ENCODE peak calls at places on chromosomes 4 and X, in nine cellular contexts. One of them, this sample, is unnamed.
A peak's percentile ranks its signal among the peaks of the same experiment; 100 is the strongest.

GRCh38 chrX:105975382-105975781 is 63.1 kb downstream of the SERPINA7 start:
- DNase-seq in SW480: peak; percentile 4
- DNase-seq in astrocyte of the spinal cord: peak; percentile 14
- DNase-seq in activated T-cell treated with anti-CD3 and anti-CD28 coated beads for 1 hour: no peak
- DNase-seq in HEK293T: no peak
- DNase-seq in activated CD8-positive, alpha-beta memory T cell treated with anti-CD3 and anti-CD28 coated beads for 1 hour: no peak
- DNase-seq in NCI-H187: no peak
- DNase-seq in B cell: no peak
- DNase-seq in KBM-7: no peak
- DNase-seq in this sample: peak; percentile 1

GRCh38 chr4:14234330-14234729 is 606.8 kb upstream of the BOD1L1 start:
- DNase-seq in SW480: no peak
- DNase-seq in astrocyte of the spinal cord: no peak
- DNase-seq in activated T-cell treated with anti-CD3 and anti-CD28 coated beads for 1 hour: no peak
- DNase-seq in HEK293T: no peak
- DNase-seq in activated CD8-positive, alpha-beta memory T cell treated with anti-CD3 and anti-CD28 coated beads for 1 hour: no peak
- DNase-seq in NCI-H187: no peak
- DNase-seq in B cell: no peak
- DNase-seq in KBM-7: no peak
- DNase-seq in this sample: no peak

GRCh38 chr4:169099775-169100180 is 89.7 kb upstream of the CBR4 start:
- DNase-seq in SW480: no peak
- DNase-seq in astrocyte of the spinal cord: peak; percentile 93
- DNase-seq in activated T-cell treated with anti-CD3 and anti-CD28 coated beads for 1 hour: no peak
- DNase-seq in HEK293T: no peak
- DNase-seq in activated CD8-positive, alpha-beta memory T cell treated with anti-CD3 and anti-CD28 coated beads for 1 hour: no peak
- DNase-seq in NCI-H187: no peak
- DNase-seq in B cell: no peak
- DNase-seq in KBM-7: no peak
- DNase-seq in this sample: no peak

GRCh38 chr4:61442936-61443335 is 242.8 kb downstream of the ADGRL3 start:
- DNase-seq in SW480: no peak
- DNase-seq in astrocyte of the spinal cord: no peak
- DNase-seq in activated T-cell treated with anti-CD3 and anti-CD28 coated beads for 1 hour: no peak
- DNase-seq in HEK293T: no peak
- DNase-seq in activated CD8-positive, alpha-beta memory T cell treated with anti-CD3 and anti-CD28 coated beads for 1 hour: no peak
- DNase-seq in NCI-H187: no peak
- DNase-seq in B cell: no peak
- DNase-seq in KBM-7: no peak
- DNase-seq in this sample: no peak

GRCh38 chr4:26945794-26946193 is 85.2 kb downstream of the STIM2 start:
- DNase-seq in SW480: no peak
- DNase-seq in astrocyte of the spinal cord: no peak
- DNase-seq in activated T-cell treated with anti-CD3 and anti-CD28 coated beads for 1 hour: no peak
- DNase-seq in HEK293T: no peak
- DNase-seq in activated CD8-positive, alpha-beta memory T cell treated with anti-CD3 and anti-CD28 coated beads for 1 hour: no peak
- DNase-seq in NCI-H187: no peak
- DNase-seq in B cell: no peak
- DNase-seq in KBM-7: no peak
- DNase-seq in this sample: no peak

GRCh38 chrX:18422886-18423285 is 2.5 kb upstream of the CDKL5 start:
- DNase-seq in SW480: no peak
- DNase-seq in astrocyte of the spinal cord: no peak
- DNase-seq in activated T-cell treated with anti-CD3 and anti-CD28 coated beads for 1 hour: no peak
- DNase-seq in HEK293T: no peak
- DNase-seq in activated CD8-positive, alpha-beta memory T cell treated with anti-CD3 and anti-CD28 coated beads for 1 hour: no peak
- DNase-seq in NCI-H187: no peak
- DNase-seq in B cell: no peak
- DNase-seq in KBM-7: no peak
- DNase-seq in this sample: no peak

GRCh38 chr4:125433453-125433852 is 118.7 kb downstream of the FAT4 start:
- DNase-seq in SW480: no peak
- DNase-seq in astrocyte of the spinal cord: peak; percentile 58
- DNase-seq in activated T-cell treated with anti-CD3 and anti-CD28 coated beads for 1 hour: no peak
- DNase-seq in HEK293T: no peak
- DNase-seq in activated CD8-positive, alpha-beta memory T cell treated with anti-CD3 and anti-CD28 coated beads for 1 hour: no peak
- DNase-seq in NCI-H187: no peak
- DNase-seq in B cell: no peak
- DNase-seq in KBM-7: no peak
- DNase-seq in this sample: no peak

GRCh38 chr4:56187601-56188177 is 199.6 kb downstream of the AASDH start:
- DNase-seq in SW480: no peak
- DNase-seq in astrocyte of the spinal cord: no peak
- DNase-seq in activated T-cell treated with anti-CD3 and anti-CD28 coated beads for 1 hour: no peak
- DNase-seq in HEK293T: no peak
- DNase-seq in activated CD8-positive, alpha-beta memory T cell treated with anti-CD3 and anti-CD28 coated beads for 1 hour: no peak
- DNase-seq in NCI-H187: no peak
- DNase-seq in B cell: no peak
- DNase-seq in KBM-7: no peak
- DNase-seq in this sample: no peak

GRCh38 chr4:183146478-183146877 is 47.4 kb downstream of the WWC2 start:
- DNase-seq in SW480: peak; percentile 79
- DNase-seq in astrocyte of the spinal cord: no peak
- DNase-seq in activated T-cell treated with anti-CD3 and anti-CD28 coated beads for 1 hour: no peak
- DNase-seq in HEK293T: no peak
- DNase-seq in activated CD8-positive, alpha-beta memory T cell treated with anti-CD3 and anti-CD28 coated beads for 1 hour: no peak
- DNase-seq in NCI-H187: no peak
- DNase-seq in B cell: no peak
- DNase-seq in KBM-7: no peak
- DNase-seq in this sample: no peak

GRCh38 chrX:39196192-39197102 is 395.2 kb downstream of the MID1IP1 start:
- DNase-seq in SW480: peak; percentile 81
- DNase-seq in astrocyte of the spinal cord: peak; percentile 59
- DNase-seq in activated T-cell treated with anti-CD3 and anti-CD28 coated beads for 1 hour: no peak
- DNase-seq in HEK293T: no peak
- DNase-seq in activated CD8-positive, alpha-beta memory T cell treated with anti-CD3 and anti-CD28 coated beads for 1 hour: peak; percentile 10
- DNase-seq in NCI-H187: no peak
- DNase-seq in B cell: peak; percentile 23
- DNase-seq in KBM-7: peak; percentile 86
- DNase-seq in this sample: no peak

GRCh38 chr4:24690436-24690835 is 104.9 kb upstream of the SOD3 start:
- DNase-seq in SW480: no peak
- DNase-seq in astrocyte of the spinal cord: no peak
- DNase-seq in activated T-cell treated with anti-CD3 and anti-CD28 coated beads for 1 hour: no peak
- DNase-seq in HEK293T: no peak
- DNase-seq in activated CD8-positive, alpha-beta memory T cell treated with anti-CD3 and anti-CD28 coated beads for 1 hour: no peak
- DNase-seq in NCI-H187: no peak
- DNase-seq in B cell: no peak
- DNase-seq in KBM-7: no peak
- DNase-seq in this sample: no peak

GRCh38 chrX:78517124-78517523 is 142.0 kb downstream of the RTL3 start:
- DNase-seq in SW480: peak; percentile 3
- DNase-seq in astrocyte of the spinal cord: peak; percentile 33
- DNase-seq in activated T-cell treated with anti-CD3 and anti-CD28 coated beads for 1 hour: peak; percentile 12
- DNase-seq in HEK293T: no peak
- DNase-seq in activated CD8-positive, alpha-beta memory T cell treated with anti-CD3 and anti-CD28 coated beads for 1 hour: peak; percentile 17
- DNase-seq in NCI-H187: no peak
- DNase-seq in B cell: no peak
- DNase-seq in KBM-7: peak; percentile 52
- DNase-seq in this sample: no peak

GRCh38 chr4:79935264-79935663 is 137.8 kb downstream of the ANTXR2 start:
- DNase-seq in SW480: no peak
- DNase-seq in astrocyte of the spinal cord: no peak
- DNase-seq in activated T-cell treated with anti-CD3 and anti-CD28 coated beads for 1 hour: no peak
- DNase-seq in HEK293T: no peak
- DNase-seq in activated CD8-positive, alpha-beta memory T cell treated with anti-CD3 and anti-CD28 coated beads for 1 hour: no peak
- DNase-seq in NCI-H187: no peak
- DNase-seq in B cell: no peak
- DNase-seq in KBM-7: no peak
- DNase-seq in this sample: no peak

GRCh38 chr4:47373174-47373573 is 90.3 kb downstream of the COMMD8 start:
- DNase-seq in SW480: no peak
- DNase-seq in astrocyte of the spinal cord: no peak
- DNase-seq in activated T-cell treated with anti-CD3 and anti-CD28 coated beads for 1 hour: no peak
- DNase-seq in HEK293T: no peak
- DNase-seq in activated CD8-positive, alpha-beta memory T cell treated with anti-CD3 and anti-CD28 coated beads for 1 hour: no peak
- DNase-seq in NCI-H187: no peak
- DNase-seq in B cell: no peak
- DNase-seq in KBM-7: no peak
- DNase-seq in this sample: no peak

GRCh38 chr4:7956306-7957112 is 16.8 kb upstream of the AFAP1 start:
- DNase-seq in SW480: peak; percentile 25
- DNase-seq in astrocyte of the spinal cord: peak; percentile 70
- DNase-seq in activated T-cell treated with anti-CD3 and anti-CD28 coated beads for 1 hour: no peak
- DNase-seq in HEK293T: no peak
- DNase-seq in activated CD8-positive, alpha-beta memory T cell treated with anti-CD3 and anti-CD28 coated beads for 1 hour: no peak
- DNase-seq in NCI-H187: no peak
- DNase-seq in B cell: no peak
- DNase-seq in KBM-7: no peak
- DNase-seq in this sample: no peak

GRCh38 chrX:114842181-114842580 is 175.2 kb downstream of the IL13RA2 start:
- DNase-seq in SW480: no peak
- DNase-seq in astrocyte of the spinal cord: no peak
- DNase-seq in activated T-cell treated with anti-CD3 and anti-CD28 coated beads for 1 hour: no peak
- DNase-seq in HEK293T: no peak
- DNase-seq in activated CD8-positive, alpha-beta memory T cell treated with anti-CD3 and anti-CD28 coated beads for 1 hour: no peak
- DNase-seq in NCI-H187: no peak
- DNase-seq in B cell: no peak
- DNase-seq in KBM-7: no peak
- DNase-seq in this sample: no peak

GRCh38 chr4:81594495-81595169 is 122.9 kb upstream of the RASGEF1B start:
- DNase-seq in SW480: no peak
- DNase-seq in astrocyte of the spinal cord: no peak
- DNase-seq in activated T-cell treated with anti-CD3 and anti-CD28 coated beads for 1 hour: no peak
- DNase-seq in HEK293T: no peak
- DNase-seq in activated CD8-positive, alpha-beta memory T cell treated with anti-CD3 and anti-CD28 coated beads for 1 hour: no peak
- DNase-seq in NCI-H187: no peak
- DNase-seq in B cell: no peak
- DNase-seq in KBM-7: no peak
- DNase-seq in this sample: no peak

GRCh38 chr4:91894006-91894405 is 409.8 kb upstream of the GRID2 start:
- DNase-seq in SW480: no peak
- DNase-seq in astrocyte of the spinal cord: no peak
- DNase-seq in activated T-cell treated with anti-CD3 and anti-CD28 coated beads for 1 hour: no peak
- DNase-seq in HEK293T: no peak
- DNase-seq in activated CD8-positive, alpha-beta memory T cell treated with anti-CD3 and anti-CD28 coated beads for 1 hour: no peak
- DNase-seq in NCI-H187: no peak
- DNase-seq in B cell: no peak
- DNase-seq in KBM-7: no peak
- DNase-seq in this sample: no peak

GRCh38 chr4:106034751-106035150 is 139.5 kb downstream of the NPNT start:
- DNase-seq in SW480: no peak
- DNase-seq in astrocyte of the spinal cord: no peak
- DNase-seq in activated T-cell treated with anti-CD3 and anti-CD28 coated beads for 1 hour: no peak
- DNase-seq in HEK293T: no peak
- DNase-seq in activated CD8-positive, alpha-beta memory T cell treated with anti-CD3 and anti-CD28 coated beads for 1 hour: no peak
- DNase-seq in NCI-H187: no peak
- DNase-seq in B cell: no peak
- DNase-seq in KBM-7: no peak
- DNase-seq in this sample: no peak

GRCh38 chr4:161577604-161578301 is 586.0 kb downstream of the FSTL5 start:
- DNase-seq in SW480: peak; percentile 1
- DNase-seq in astrocyte of the spinal cord: peak; percentile 83
- DNase-seq in activated T-cell treated with anti-CD3 and anti-CD28 coated beads for 1 hour: no peak
- DNase-seq in HEK293T: peak; percentile 7
- DNase-seq in activated CD8-positive, alpha-beta memory T cell treated with anti-CD3 and anti-CD28 coated beads for 1 hour: no peak
- DNase-seq in NCI-H187: no peak
- DNase-seq in B cell: no peak
- DNase-seq in KBM-7: no peak
- DNase-seq in this sample: no peak

GRCh38 chr4:140296335-140296753 is 77.1 kb upstream of the SCOC start:
- DNase-seq in SW480: peak; percentile 70
- DNase-seq in astrocyte of the spinal cord: peak; percentile 78
- DNase-seq in activated T-cell treated with anti-CD3 and anti-CD28 coated beads for 1 hour: no peak
- DNase-seq in HEK293T: peak; percentile 42
- DNase-seq in activated CD8-positive, alpha-beta memory T cell treated with anti-CD3 and anti-CD28 coated beads for 1 hour: no peak
- DNase-seq in NCI-H187: peak; percentile 30
- DNase-seq in B cell: no peak
- DNase-seq in KBM-7: no peak
- DNase-seq in this sample: no peak

GRCh38 chr4:113747949-113748348 is 13.6 kb downstream of the CAMK2D start:
- DNase-seq in SW480: no peak
- DNase-seq in astrocyte of the spinal cord: no peak
- DNase-seq in activated T-cell treated with anti-CD3 and anti-CD28 coated beads for 1 hour: no peak
- DNase-seq in HEK293T: no peak
- DNase-seq in activated CD8-positive, alpha-beta memory T cell treated with anti-CD3 and anti-CD28 coated beads for 1 hour: no peak
- DNase-seq in NCI-H187: no peak
- DNase-seq in B cell: no peak
- DNase-seq in KBM-7: no peak
- DNase-seq in this sample: no peak

GRCh38 chr4:142656178-142656577 is 189.9 kb downstream of the INPP4B start:
- DNase-seq in SW480: no peak
- DNase-seq in astrocyte of the spinal cord: peak; percentile 37
- DNase-seq in activated T-cell treated with anti-CD3 and anti-CD28 coated beads for 1 hour: peak; percentile 3
- DNase-seq in HEK293T: no peak
- DNase-seq in activated CD8-positive, alpha-beta memory T cell treated with anti-CD3 and anti-CD28 coated beads for 1 hour: no peak
- DNase-seq in NCI-H187: no peak
- DNase-seq in B cell: no peak
- DNase-seq in KBM-7: peak; percentile 24
- DNase-seq in this sample: peak; percentile 24

GRCh38 chr4:141807501-141807900 is 171.1 kb downstream of the IL15 start:
- DNase-seq in SW480: no peak
- DNase-seq in astrocyte of the spinal cord: no peak
- DNase-seq in activated T-cell treated with anti-CD3 and anti-CD28 coated beads for 1 hour: no peak
- DNase-seq in HEK293T: no peak
- DNase-seq in activated CD8-positive, alpha-beta memory T cell treated with anti-CD3 and anti-CD28 coated beads for 1 hour: no peak
- DNase-seq in NCI-H187: no peak
- DNase-seq in B cell: no peak
- DNase-seq in KBM-7: no peak
- DNase-seq in this sample: no peak

GRCh38 chr4:130288576-130288975 is 1192.6 kb downstream of the C4orf33 start:
- DNase-seq in SW480: no peak
- DNase-seq in astrocyte of the spinal cord: no peak
- DNase-seq in activated T-cell treated with anti-CD3 and anti-CD28 coated beads for 1 hour: no peak
- DNase-seq in HEK293T: no peak
- DNase-seq in activated CD8-positive, alpha-beta memory T cell treated with anti-CD3 and anti-CD28 coated beads for 1 hour: no peak
- DNase-seq in NCI-H187: no peak
- DNase-seq in B cell: no peak
- DNase-seq in KBM-7: no peak
- DNase-seq in this sample: peak; percentile 8

GRCh38 chr4:185512516-185512915 is 22.8 kb downstream of the PDLIM3 start:
- DNase-seq in SW480: no peak
- DNase-seq in astrocyte of the spinal cord: peak; percentile 50
- DNase-seq in activated T-cell treated with anti-CD3 and anti-CD28 coated beads for 1 hour: no peak
- DNase-seq in HEK293T: no peak
- DNase-seq in activated CD8-positive, alpha-beta memory T cell treated with anti-CD3 and anti-CD28 coated beads for 1 hour: no peak
- DNase-seq in NCI-H187: no peak
- DNase-seq in B cell: no peak
- DNase-seq in KBM-7: no peak
- DNase-seq in this sample: no peak

GRCh38 chrX:39915596-39915995 is 182.2 kb downstream of the BCOR start:
- DNase-seq in SW480: no peak
- DNase-seq in astrocyte of the spinal cord: no peak
- DNase-seq in activated T-cell treated with anti-CD3 and anti-CD28 coated beads for 1 hour: no peak
- DNase-seq in HEK293T: no peak
- DNase-seq in activated CD8-positive, alpha-beta memory T cell treated with anti-CD3 and anti-CD28 coated beads for 1 hour: no peak
- DNase-seq in NCI-H187: no peak
- DNase-seq in B cell: no peak
- DNase-seq in KBM-7: no peak
- DNase-seq in this sample: no peak

GRCh38 chr4:110005461-110006056 is 92.9 kb downstream of the EGF start:
- DNase-seq in SW480: peak; percentile 60
- DNase-seq in astrocyte of the spinal cord: peak; percentile 67
- DNase-seq in activated T-cell treated with anti-CD3 and anti-CD28 coated beads for 1 hour: no peak
- DNase-seq in HEK293T: peak; percentile 52
- DNase-seq in activated CD8-positive, alpha-beta memory T cell treated with anti-CD3 and anti-CD28 coated beads for 1 hour: no peak
- DNase-seq in NCI-H187: no peak
- DNase-seq in B cell: peak; percentile 38
- DNase-seq in KBM-7: peak; percentile 60
- DNase-seq in this sample: peak; percentile 37

GRCh38 chrX:153725039-153725831 is 579 bp downstream of the ABCD1 start:
- DNase-seq in SW480: no peak
- DNase-seq in astrocyte of the spinal cord: no peak
- DNase-seq in activated T-cell treated with anti-CD3 and anti-CD28 coated beads for 1 hour: no peak
- DNase-seq in HEK293T: no peak
- DNase-seq in activated CD8-positive, alpha-beta memory T cell treated with anti-CD3 and anti-CD28 coated beads for 1 hour: no peak
- DNase-seq in NCI-H187: no peak
- DNase-seq in B cell: peak; percentile 60
- DNase-seq in KBM-7: no peak
- DNase-seq in this sample: no peak